ENCODE peak calls at places on chromosomes 11 and 22, in eight cellular contexts. One of them, this sample, is unnamed.

GRCh38 chr11:35146074-35146521 is 7.1 kb downstream of the CD44 start:
- DNase-seq in effector memory CD8-positive, alpha-beta T cell: no peak
- DNase-seq in HS-27A: no peak
- DNase-seq in aorta: no peak
- DNase-seq in stimulated activated CD8-positive, alpha-beta memory T cell treated with anti-CD3 and anti-CD28 coated beads, Interleukin-15, amount 100 ng/mL, for 1 hour: no peak
- DNase-seq in GDM1: no peak
- DNase-seq in ureter: no peak
- DNase-seq in adipocyte: no peak
- DNase-seq in this sample: no peak

GRCh38 chr11:5604896-5605295 is 8.5 kb downstream of the TRIM6 start:
- DNase-seq in HS-27A: no peak
- DNase-seq in GDM1: no peak
- DNase-seq in adipocyte: no peak
- DNase-seq in stimulated activated CD8-positive, alpha-beta memory T cell treated with anti-CD3 and anti-CD28 coated beads, Interleukin-15, amount 100 ng/mL, for 1 hour: no peak
- DNase-seq in ureter: no peak
- DNase-seq in aorta: no peak
- DNase-seq in effector memory CD8-positive, alpha-beta T cell: no peak
- DNase-seq in this sample: no peak

GRCh38 chr11:506238-506949 is 648 bp downstream of the RNH1 start:
- DNase-seq in ureter: peak
- DNase-seq in HS-27A: peak
- DNase-seq in adipocyte: peak
- DNase-seq in stimulated activated CD8-positive, alpha-beta memory T cell treated with anti-CD3 and anti-CD28 coated beads, Interleukin-15, amount 100 ng/mL, for 1 hour: peak
- DNase-seq in aorta: peak
- DNase-seq in GDM1: peak
- DNase-seq in effector memory CD8-positive, alpha-beta T cell: peak
- DNase-seq in this sample: peak

GRCh38 chr11:44226472-44226871 is 83.5 kb downstream of the ALX4 start:
- DNase-seq in aorta: no peak
- DNase-seq in stimulated activated CD8-positive, alpha-beta memory T cell treated with anti-CD3 and anti-CD28 coated beads, Interleukin-15, amount 100 ng/mL, for 1 hour: no peak
- DNase-seq in GDM1: no peak
- DNase-seq in HS-27A: no peak
- DNase-seq in effector memory CD8-positive, alpha-beta T cell: no peak
- DNase-seq in adipocyte: no peak
- DNase-seq in ureter: no peak
- DNase-seq in this sample: no peak

GRCh38 chr22:42881982-42882656 is 25.0 kb upstream of the ARFGAP3 start:
- DNase-seq in adipocyte: no peak
- DNase-seq in ureter: no peak
- DNase-seq in aorta: no peak
- DNase-seq in GDM1: no peak
- DNase-seq in stimulated activated CD8-positive, alpha-beta memory T cell treated with anti-CD3 and anti-CD28 coated beads, Interleukin-15, amount 100 ng/mL, for 1 hour: no peak
- DNase-seq in effector memory CD8-positive, alpha-beta T cell: no peak
- DNase-seq in HS-27A: no peak
- DNase-seq in this sample: no peak

GRCh38 chr11:62143727-62144126 is 19.9 kb downstream of the INCENP start:
- DNase-seq in adipocyte: no peak
- DNase-seq in HS-27A: no peak
- DNase-seq in effector memory CD8-positive, alpha-beta T cell: no peak
- DNase-seq in stimulated activated CD8-positive, alpha-beta memory T cell treated with anti-CD3 and anti-CD28 coated beads, Interleukin-15, amount 100 ng/mL, for 1 hour: no peak
- DNase-seq in ureter: no peak
- DNase-seq in aorta: peak
- DNase-seq in GDM1: no peak
- DNase-seq in this sample: no peak

GRCh38 chr11:44333271-44334218 is 23.6 kb upstream of the ALX4 start:
- DNase-seq in effector memory CD8-positive, alpha-beta T cell: no peak
- DNase-seq in ureter: no peak
- DNase-seq in stimulated activated CD8-positive, alpha-beta memory T cell treated with anti-CD3 and anti-CD28 coated beads, Interleukin-15, amount 100 ng/mL, for 1 hour: no peak
- DNase-seq in HS-27A: no peak
- DNase-seq in adipocyte: no peak
- DNase-seq in aorta: no peak
- DNase-seq in GDM1: no peak
- DNase-seq in this sample: no peak

GRCh38 chr11:72758690-72759389 is 6.6 kb upstream of the ARAP1 start:
- DNase-seq in HS-27A: no peak
- DNase-seq in ureter: peak
- DNase-seq in effector memory CD8-positive, alpha-beta T cell: no peak
- DNase-seq in stimulated activated CD8-positive, alpha-beta memory T cell treated with anti-CD3 and anti-CD28 coated beads, Interleukin-15, amount 100 ng/mL, for 1 hour: no peak
- DNase-seq in GDM1: no peak
- DNase-seq in adipocyte: no peak
- DNase-seq in aorta: no peak
- DNase-seq in this sample: no peak

GRCh38 chr11:91749231-91749630 is 475.4 kb upstream of the FAT3 start:
- DNase-seq in ureter: no peak
- DNase-seq in aorta: no peak
- DNase-seq in GDM1: no peak
- DNase-seq in adipocyte: no peak
- DNase-seq in effector memory CD8-positive, alpha-beta T cell: no peak
- DNase-seq in stimulated activated CD8-positive, alpha-beta memory T cell treated with anti-CD3 and anti-CD28 coated beads, Interleukin-15, amount 100 ng/mL, for 1 hour: no peak
- DNase-seq in HS-27A: no peak
- DNase-seq in this sample: no peak

GRCh38 chr11:95495722-95496121 is 264.7 kb upstream of the SESN3 start:
- DNase-seq in HS-27A: no peak
- DNase-seq in adipocyte: no peak
- DNase-seq in aorta: no peak
- DNase-seq in stimulated activated CD8-positive, alpha-beta memory T cell treated with anti-CD3 and anti-CD28 coated beads, Interleukin-15, amount 100 ng/mL, for 1 hour: no peak
- DNase-seq in ureter: no peak
- DNase-seq in effector memory CD8-positive, alpha-beta T cell: no peak
- DNase-seq in GDM1: no peak
- DNase-seq in this sample: no peak

GRCh38 chr11:109135627-109136026 is 286.4 kb upstream of the C11orf87 start:
- DNase-seq in adipocyte: no peak
- DNase-seq in aorta: no peak
- DNase-seq in ureter: no peak
- DNase-seq in effector memory CD8-positive, alpha-beta T cell: no peak
- DNase-seq in GDM1: no peak
- DNase-seq in stimulated activated CD8-positive, alpha-beta memory T cell treated with anti-CD3 and anti-CD28 coated beads, Interleukin-15, amount 100 ng/mL, for 1 hour: no peak
- DNase-seq in HS-27A: no peak
- DNase-seq in this sample: no peak

GRCh38 chr11:133818302-133818701 is 27.0 kb downstream of the SPATA19 start:
- DNase-seq in stimulated activated CD8-positive, alpha-beta memory T cell treated with anti-CD3 and anti-CD28 coated beads, Interleukin-15, amount 100 ng/mL, for 1 hour: no peak
- DNase-seq in adipocyte: no peak
- DNase-seq in HS-27A: no peak
- DNase-seq in aorta: no peak
- DNase-seq in ureter: no peak
- DNase-seq in GDM1: no peak
- DNase-seq in effector memory CD8-positive, alpha-beta T cell: no peak
- DNase-seq in this sample: no peak

GRCh38 chr22:30159561-30160353 is 79.5 kb downstream of the HORMAD2 start:
- DNase-seq in aorta: no peak
- DNase-seq in effector memory CD8-positive, alpha-beta T cell: no peak
- DNase-seq in stimulated activated CD8-positive, alpha-beta memory T cell treated with anti-CD3 and anti-CD28 coated beads, Interleukin-15, amount 100 ng/mL, for 1 hour: no peak
- DNase-seq in GDM1: no peak
- DNase-seq in adipocyte: peak
- DNase-seq in HS-27A: no peak
- DNase-seq in ureter: no peak
- DNase-seq in this sample: no peak

GRCh38 chr11:57515332-57516060 is at the start of gene SLC43A1:
- DNase-seq in aorta: peak
- DNase-seq in adipocyte: peak
- DNase-seq in HS-27A: no peak
- DNase-seq in GDM1: peak
- DNase-seq in ureter: peak
- DNase-seq in effector memory CD8-positive, alpha-beta T cell: no peak
- DNase-seq in stimulated activated CD8-positive, alpha-beta memory T cell treated with anti-CD3 and anti-CD28 coated beads, Interleukin-15, amount 100 ng/mL, for 1 hour: no peak
- DNase-seq in this sample: peak

GRCh38 chr11:35015621-35016387 is 99.4 kb downstream of the PDHX start:
- DNase-seq in adipocyte: no peak
- DNase-seq in GDM1: no peak
- DNase-seq in HS-27A: no peak
- DNase-seq in stimulated activated CD8-positive, alpha-beta memory T cell treated with anti-CD3 and anti-CD28 coated beads, Interleukin-15, amount 100 ng/mL, for 1 hour: no peak
- DNase-seq in ureter: no peak
- DNase-seq in effector memory CD8-positive, alpha-beta T cell: no peak
- DNase-seq in aorta: no peak
- DNase-seq in this sample: no peak

GRCh38 chr11:95192717-95193116 is 38.3 kb downstream of the SESN3 start:
- DNase-seq in stimulated activated CD8-positive, alpha-beta memory T cell treated with anti-CD3 and anti-CD28 coated beads, Interleukin-15, amount 100 ng/mL, for 1 hour: no peak
- DNase-seq in effector memory CD8-positive, alpha-beta T cell: no peak
- DNase-seq in HS-27A: no peak
- DNase-seq in ureter: no peak
- DNase-seq in GDM1: no peak
- DNase-seq in adipocyte: peak
- DNase-seq in aorta: no peak
- DNase-seq in this sample: no peak

GRCh38 chr22:22168190-22168940 is 76.2 kb upstream of the VPREB1 start:
- DNase-seq in GDM1: peak
- DNase-seq in adipocyte: peak
- DNase-seq in stimulated activated CD8-positive, alpha-beta memory T cell treated with anti-CD3 and anti-CD28 coated beads, Interleukin-15, amount 100 ng/mL, for 1 hour: no peak
- DNase-seq in aorta: no peak
- DNase-seq in HS-27A: peak
- DNase-seq in effector memory CD8-positive, alpha-beta T cell: no peak
- DNase-seq in ureter: no peak
- DNase-seq in this sample: peak

GRCh38 chr22:37904572-37905533 is 1.2 kb upstream of the MICALL1 start:
- DNase-seq in GDM1: peak
- DNase-seq in ureter: peak
- DNase-seq in aorta: peak
- DNase-seq in HS-27A: peak
- DNase-seq in effector memory CD8-positive, alpha-beta T cell: no peak
- DNase-seq in adipocyte: peak
- DNase-seq in stimulated activated CD8-positive, alpha-beta memory T cell treated with anti-CD3 and anti-CD28 coated beads, Interleukin-15, amount 100 ng/mL, for 1 hour: no peak
- DNase-seq in this sample: no peak

GRCh38 chr11:27291302-27291889 is 71.6 kb downstream of the CCDC34 start:
- DNase-seq in aorta: no peak
- DNase-seq in adipocyte: no peak
- DNase-seq in ureter: no peak
- DNase-seq in GDM1: no peak
- DNase-seq in HS-27A: no peak
- DNase-seq in effector memory CD8-positive, alpha-beta T cell: no peak
- DNase-seq in stimulated activated CD8-positive, alpha-beta memory T cell treated with anti-CD3 and anti-CD28 coated beads, Interleukin-15, amount 100 ng/mL, for 1 hour: no peak
- DNase-seq in this sample: peak

GRCh38 chr11:2775626-2776350 is 76.0 kb upstream of the KCNQ1OT1 start:
- DNase-seq in GDM1: no peak
- DNase-seq in ureter: peak
- DNase-seq in HS-27A: no peak
- DNase-seq in adipocyte: no peak
- DNase-seq in effector memory CD8-positive, alpha-beta T cell: no peak
- DNase-seq in aorta: peak
- DNase-seq in stimulated activated CD8-positive, alpha-beta memory T cell treated with anti-CD3 and anti-CD28 coated beads, Interleukin-15, amount 100 ng/mL, for 1 hour: no peak
- DNase-seq in this sample: peak

GRCh38 chr11:117443269-117444186 is 115.9 kb downstream of the CEP164 start:
- DNase-seq in effector memory CD8-positive, alpha-beta T cell: no peak
- DNase-seq in HS-27A: no peak
- DNase-seq in ureter: peak
- DNase-seq in GDM1: peak
- DNase-seq in stimulated activated CD8-positive, alpha-beta memory T cell treated with anti-CD3 and anti-CD28 coated beads, Interleukin-15, amount 100 ng/mL, for 1 hour: no peak
- DNase-seq in adipocyte: peak
- DNase-seq in aorta: peak
- DNase-seq in this sample: no peak

GRCh38 chr11:100715163-100715792 is 28.2 kb downstream of the ARHGAP42 start:
- DNase-seq in stimulated activated CD8-positive, alpha-beta memory T cell treated with anti-CD3 and anti-CD28 coated beads, Interleukin-15, amount 100 ng/mL, for 1 hour: no peak
- DNase-seq in HS-27A: no peak
- DNase-seq in effector memory CD8-positive, alpha-beta T cell: no peak
- DNase-seq in adipocyte: no peak
- DNase-seq in aorta: no peak
- DNase-seq in ureter: no peak
- DNase-seq in GDM1: no peak
- DNase-seq in this sample: no peak

GRCh38 chr22:23251445-23252093 is 71.3 kb downstream of the BCR start:
- DNase-seq in HS-27A: no peak
- DNase-seq in ureter: no peak
- DNase-seq in aorta: no peak
- DNase-seq in stimulated activated CD8-positive, alpha-beta memory T cell treated with anti-CD3 and anti-CD28 coated beads, Interleukin-15, amount 100 ng/mL, for 1 hour: no peak
- DNase-seq in GDM1: no peak
- DNase-seq in adipocyte: no peak
- DNase-seq in effector memory CD8-positive, alpha-beta T cell: no peak
- DNase-seq in this sample: no peak

GRCh38 chr11:12673601-12673923 is 659 bp upstream of the TEAD1 start:
- DNase-seq in aorta: no peak
- DNase-seq in stimulated activated CD8-positive, alpha-beta memory T cell treated with anti-CD3 and anti-CD28 coated beads, Interleukin-15, amount 100 ng/mL, for 1 hour: no peak
- DNase-seq in adipocyte: no peak
- DNase-seq in effector memory CD8-positive, alpha-beta T cell: no peak
- DNase-seq in HS-27A: no peak
- DNase-seq in ureter: no peak
- DNase-seq in GDM1: no peak
- DNase-seq in this sample: no peak

GRCh38 chr11:128940603-128941002 is 2.1 kb downstream of the TP53AIP1 start:
- DNase-seq in stimulated activated CD8-positive, alpha-beta memory T cell treated with anti-CD3 and anti-CD28 coated beads, Interleukin-15, amount 100 ng/mL, for 1 hour: no peak
- DNase-seq in adipocyte: no peak
- DNase-seq in ureter: peak
- DNase-seq in aorta: no peak
- DNase-seq in effector memory CD8-positive, alpha-beta T cell: no peak
- DNase-seq in HS-27A: no peak
- DNase-seq in GDM1: no peak
- DNase-seq in this sample: no peak

GRCh38 chr22:27966168-27967064 is 47.4 kb upstream of the PITPNB start:
- DNase-seq in effector memory CD8-positive, alpha-beta T cell: no peak
- DNase-seq in ureter: no peak
- DNase-seq in aorta: no peak
- DNase-seq in adipocyte: no peak
- DNase-seq in HS-27A: no peak
- DNase-seq in stimulated activated CD8-positive, alpha-beta memory T cell treated with anti-CD3 and anti-CD28 coated beads, Interleukin-15, amount 100 ng/mL, for 1 hour: no peak
- DNase-seq in GDM1: no peak
- DNase-seq in this sample: no peak

GRCh38 chr11:16685914-16686313 is 52.5 kb upstream of the C11orf58 start:
- DNase-seq in ureter: no peak
- DNase-seq in GDM1: no peak
- DNase-seq in stimulated activated CD8-positive, alpha-beta memory T cell treated with anti-CD3 and anti-CD28 coated beads, Interleukin-15, amount 100 ng/mL, for 1 hour: no peak
- DNase-seq in HS-27A: no peak
- DNase-seq in adipocyte: no peak
- DNase-seq in effector memory CD8-positive, alpha-beta T cell: no peak
- DNase-seq in aorta: no peak
- DNase-seq in this sample: no peak

GRCh38 chr22:22944268-22944985 is 56.8 kb downstream of the IGLL5 start:
- DNase-seq in adipocyte: no peak
- DNase-seq in stimulated activated CD8-positive, alpha-beta memory T cell treated with anti-CD3 and anti-CD28 coated beads, Interleukin-15, amount 100 ng/mL, for 1 hour: no peak
- DNase-seq in effector memory CD8-positive, alpha-beta T cell: no peak
- DNase-seq in ureter: peak
- DNase-seq in aorta: peak
- DNase-seq in HS-27A: no peak
- DNase-seq in GDM1: no peak
- DNase-seq in this sample: no peak

GRCh38 chr22:44620129-44620840 is 81.7 kb upstream of the PRR5 start:
- DNase-seq in GDM1: peak
- DNase-seq in aorta: peak
- DNase-seq in HS-27A: no peak
- DNase-seq in stimulated activated CD8-positive, alpha-beta memory T cell treated with anti-CD3 and anti-CD28 coated beads, Interleukin-15, amount 100 ng/mL, for 1 hour: peak
- DNase-seq in adipocyte: peak
- DNase-seq in ureter: peak
- DNase-seq in effector memory CD8-positive, alpha-beta T cell: peak
- DNase-seq in this sample: no peak

GRCh38 chr22:25061605-25062377 is 109.3 kb downstream of the KIAA1671 start:
- DNase-seq in effector memory CD8-positive, alpha-beta T cell: no peak
- DNase-seq in stimulated activated CD8-positive, alpha-beta memory T cell treated with anti-CD3 and anti-CD28 coated beads, Interleukin-15, amount 100 ng/mL, for 1 hour: no peak
- DNase-seq in ureter: no peak
- DNase-seq in adipocyte: no peak
- DNase-seq in aorta: no peak
- DNase-seq in HS-27A: no peak
- DNase-seq in GDM1: no peak
- DNase-seq in this sample: no peak